ENCODE peak calls at places on chromosomes 7 and 10, in ten cellular contexts. One of them, this sample, is unnamed.

GRCh38 chr10:89250814-89251416 is 660 bp downstream of the LIPA start:
- ATAC-seq in CD8-positive, alpha-beta T cell: no peak
- ATAC-seq in pancreas: no peak
- ATAC-seq in aorta: no peak
- ATAC-seq in naive thymus-derived CD4-positive, alpha-beta T cell: no peak
- ATAC-seq in HCT116: no peak
- ATAC-seq in activated CD8-positive, alpha-beta T cell treated with anti-CD3 and anti-CD28 coated beads, Interleukin-2, amount 10 ng/mL, durations not matched to agents 7 days and 5 days: no peak
- ATAC-seq in T-cell: no peak
- ATAC-seq in left lung: no peak
- ATAC-seq in heart left ventricle: no peak
- ATAC-seq in this sample: peak

GRCh38 chr7:105364748-105365147 is 24.0 kb downstream of the SRPK2 start:
- ATAC-seq in T-cell: no peak
- ATAC-seq in CD8-positive, alpha-beta T cell: no peak
- ATAC-seq in left lung: no peak
- ATAC-seq in naive thymus-derived CD4-positive, alpha-beta T cell: no peak
- ATAC-seq in activated CD8-positive, alpha-beta T cell treated with anti-CD3 and anti-CD28 coated beads, Interleukin-2, amount 10 ng/mL, durations not matched to agents 7 days and 5 days: no peak
- ATAC-seq in aorta: no peak
- ATAC-seq in HCT116: no peak
- ATAC-seq in heart left ventricle: peak
- ATAC-seq in pancreas: no peak
- ATAC-seq in this sample: no peak

GRCh38 chr7:2782565-2782964 is 61.5 kb downstream of the GNA12 start:
- ATAC-seq in CD8-positive, alpha-beta T cell: no peak
- ATAC-seq in left lung: no peak
- ATAC-seq in heart left ventricle: no peak
- ATAC-seq in activated CD8-positive, alpha-beta T cell treated with anti-CD3 and anti-CD28 coated beads, Interleukin-2, amount 10 ng/mL, durations not matched to agents 7 days and 5 days: no peak
- ATAC-seq in HCT116: no peak
- ATAC-seq in naive thymus-derived CD4-positive, alpha-beta T cell: no peak
- ATAC-seq in T-cell: no peak
- ATAC-seq in pancreas: no peak
- ATAC-seq in aorta: no peak
- ATAC-seq in this sample: no peak

GRCh38 chr10:52770904-52771303 is 1.7 kb downstream of the MBL2 start:
- ATAC-seq in left lung: no peak
- ATAC-seq in aorta: no peak
- ATAC-seq in HCT116: no peak
- ATAC-seq in heart left ventricle: no peak
- ATAC-seq in naive thymus-derived CD4-positive, alpha-beta T cell: no peak
- ATAC-seq in activated CD8-positive, alpha-beta T cell treated with anti-CD3 and anti-CD28 coated beads, Interleukin-2, amount 10 ng/mL, durations not matched to agents 7 days and 5 days: no peak
- ATAC-seq in CD8-positive, alpha-beta T cell: no peak
- ATAC-seq in T-cell: no peak
- ATAC-seq in pancreas: no peak
- ATAC-seq in this sample: no peak

GRCh38 chr10:61195219-61195618 is 251.2 kb upstream of the RHOBTB1 start:
- ATAC-seq in naive thymus-derived CD4-positive, alpha-beta T cell: no peak
- ATAC-seq in CD8-positive, alpha-beta T cell: no peak
- ATAC-seq in left lung: no peak
- ATAC-seq in pancreas: peak
- ATAC-seq in aorta: no peak
- ATAC-seq in HCT116: no peak
- ATAC-seq in T-cell: no peak
- ATAC-seq in heart left ventricle: no peak
- ATAC-seq in activated CD8-positive, alpha-beta T cell treated with anti-CD3 and anti-CD28 coated beads, Interleukin-2, amount 10 ng/mL, durations not matched to agents 7 days and 5 days: no peak
- ATAC-seq in this sample: no peak

GRCh38 chr10:49837096-49837495 is 75.0 kb upstream of the OGDHL start:
- ATAC-seq in activated CD8-positive, alpha-beta T cell treated with anti-CD3 and anti-CD28 coated beads, Interleukin-2, amount 10 ng/mL, durations not matched to agents 7 days and 5 days: no peak
- ATAC-seq in aorta: no peak
- ATAC-seq in left lung: no peak
- ATAC-seq in heart left ventricle: no peak
- ATAC-seq in CD8-positive, alpha-beta T cell: no peak
- ATAC-seq in naive thymus-derived CD4-positive, alpha-beta T cell: no peak
- ATAC-seq in HCT116: peak
- ATAC-seq in T-cell: no peak
- ATAC-seq in pancreas: peak
- ATAC-seq in this sample: no peak

GRCh38 chr7:17903337-17903736 is 37.0 kb downstream of the SNX13 start:
- ATAC-seq in left lung: no peak
- ATAC-seq in aorta: no peak
- ATAC-seq in CD8-positive, alpha-beta T cell: no peak
- ATAC-seq in naive thymus-derived CD4-positive, alpha-beta T cell: no peak
- ATAC-seq in pancreas: peak
- ATAC-seq in activated CD8-positive, alpha-beta T cell treated with anti-CD3 and anti-CD28 coated beads, Interleukin-2, amount 10 ng/mL, durations not matched to agents 7 days and 5 days: no peak
- ATAC-seq in HCT116: no peak
- ATAC-seq in T-cell: no peak
- ATAC-seq in heart left ventricle: no peak
- ATAC-seq in this sample: no peak

GRCh38 chr7:144018065-144018464 is 17.9 kb downstream of the OR6B1 start:
- ATAC-seq in activated CD8-positive, alpha-beta T cell treated with anti-CD3 and anti-CD28 coated beads, Interleukin-2, amount 10 ng/mL, durations not matched to agents 7 days and 5 days: no peak
- ATAC-seq in heart left ventricle: no peak
- ATAC-seq in HCT116: no peak
- ATAC-seq in left lung: no peak
- ATAC-seq in CD8-positive, alpha-beta T cell: no peak
- ATAC-seq in naive thymus-derived CD4-positive, alpha-beta T cell: no peak
- ATAC-seq in T-cell: no peak
- ATAC-seq in pancreas: no peak
- ATAC-seq in aorta: no peak
- ATAC-seq in this sample: no peak

GRCh38 chr10:30674796-30675195 is 45.2 kb upstream of the LYZL2 start:
- ATAC-seq in heart left ventricle: no peak
- ATAC-seq in naive thymus-derived CD4-positive, alpha-beta T cell: no peak
- ATAC-seq in CD8-positive, alpha-beta T cell: no peak
- ATAC-seq in T-cell: no peak
- ATAC-seq in left lung: no peak
- ATAC-seq in HCT116: no peak
- ATAC-seq in aorta: no peak
- ATAC-seq in activated CD8-positive, alpha-beta T cell treated with anti-CD3 and anti-CD28 coated beads, Interleukin-2, amount 10 ng/mL, durations not matched to agents 7 days and 5 days: no peak
- ATAC-seq in pancreas: no peak
- ATAC-seq in this sample: no peak

This sample was measured in esophagus mucosa.